ENCODE peak calls at places on chromosomes 4 and X, in six cellular contexts. One of them, this sample, is unnamed.

GRCh38 chrX:120029354-120029753 is 48.1 kb downstream of the RHOXF2B start:
- DNase-seq in A549: no peak
- DNase-seq in endothelial cell of umbilical vein: no peak
- DNase-seq in K562: no peak
- DNase-seq in HepG2: no peak
- DNase-seq in H1: no peak
- DNase-seq in this sample: no peak

GRCh38 chr4:95417531-95417930 is 131.2 kb downstream of the UNC5C start:
- DNase-seq in A549: no peak
- DNase-seq in endothelial cell of umbilical vein: no peak
- DNase-seq in K562: no peak
- DNase-seq in HepG2: no peak
- DNase-seq in H1: no peak
- DNase-seq in this sample: no peak

GRCh38 chr4:88227734-88228133 is 56.6 kb downstream of the PPM1K start:
- DNase-seq in A549: no peak
- DNase-seq in endothelial cell of umbilical vein: peak
- DNase-seq in K562: no peak
- DNase-seq in HepG2: no peak
- DNase-seq in H1: no peak
- DNase-seq in this sample: no peak

GRCh38 chr4:16659120-16659519 is 239.3 kb downstream of the LDB2 start:
- DNase-seq in A549: no peak
- DNase-seq in endothelial cell of umbilical vein: no peak
- DNase-seq in K562: no peak
- DNase-seq in HepG2: no peak
- DNase-seq in H1: no peak
- DNase-seq in this sample: no peak

GRCh38 chrX:106170318-106170717 is 2.2 kb downstream of the PWWP3B start:
- DNase-seq in A549: no peak
- DNase-seq in endothelial cell of umbilical vein: no peak
- DNase-seq in K562: no peak
- DNase-seq in HepG2: no peak
- DNase-seq in H1: no peak
- DNase-seq in this sample: no peak

GRCh38 chr4:183823394-183823793 is 81.7 kb upstream of the STOX2 start:
- DNase-seq in A549: no peak
- DNase-seq in endothelial cell of umbilical vein: no peak
- DNase-seq in K562: no peak
- DNase-seq in HepG2: no peak
- DNase-seq in H1: no peak
- DNase-seq in this sample: no peak

GRCh38 chrX:103211012-103211715 is 3.7 kb upstream of the BEX4 start:
- DNase-seq in A549: peak
- DNase-seq in endothelial cell of umbilical vein: peak
- DNase-seq in K562: no peak
- DNase-seq in HepG2: peak
- DNase-seq in H1: no peak
- DNase-seq in this sample: peak

GRCh38 chr4:106587558-106587957 is 219.0 kb upstream of the GIMD1 start:
- DNase-seq in A549: no peak
- DNase-seq in endothelial cell of umbilical vein: peak
- DNase-seq in K562: no peak
- DNase-seq in HepG2: no peak
- DNase-seq in H1: no peak
- DNase-seq in this sample: no peak

GRCh38 chrX:150870059-150870458 is 28.4 kb downstream of the CD99L2 start:
- DNase-seq in A549: no peak
- DNase-seq in endothelial cell of umbilical vein: no peak
- DNase-seq in K562: no peak
- DNase-seq in HepG2: no peak
- DNase-seq in H1: no peak
- DNase-seq in this sample: no peak

GRCh38 chr4:38902695-38903094 is 35.1 kb downstream of the FAM114A1 start:
- DNase-seq in A549: peak
- DNase-seq in endothelial cell of umbilical vein: peak
- DNase-seq in K562: no peak
- DNase-seq in HepG2: peak
- DNase-seq in H1: no peak
- DNase-seq in this sample: no peak

GRCh38 chrX:119990409-119990994 is 47.0 kb upstream of the NKAP start:
- DNase-seq in A549: no peak
- DNase-seq in endothelial cell of umbilical vein: no peak
- DNase-seq in K562: no peak
- DNase-seq in HepG2: no peak
- DNase-seq in H1: peak
- DNase-seq in this sample: peak

GRCh38 chr4:120049732-120050494 is 16.7 kb downstream of the MAD2L1 start:
- DNase-seq in A549: peak
- DNase-seq in endothelial cell of umbilical vein: peak
- DNase-seq in K562: peak
- DNase-seq in HepG2: peak
- DNase-seq in H1: peak
- DNase-seq in this sample: peak

GRCh38 chr4:162644346-162644745 is 480.5 kb upstream of the FSTL5 start:
- DNase-seq in A549: no peak
- DNase-seq in endothelial cell of umbilical vein: no peak
- DNase-seq in K562: no peak
- DNase-seq in HepG2: no peak
- DNase-seq in H1: no peak
- DNase-seq in this sample: no peak

GRCh38 chr4:74206088-74206826 is 48.3 kb downstream of the MTHFD2L start:
- DNase-seq in A549: no peak
- DNase-seq in endothelial cell of umbilical vein: no peak
- DNase-seq in K562: peak
- DNase-seq in HepG2: no peak
- DNase-seq in H1: no peak
- DNase-seq in this sample: no peak

GRCh38 chr4:126991965-126992364 is 640.8 kb upstream of the INTU start:
- DNase-seq in A549: no peak
- DNase-seq in endothelial cell of umbilical vein: no peak
- DNase-seq in K562: no peak
- DNase-seq in HepG2: no peak
- DNase-seq in H1: no peak
- DNase-seq in this sample: no peak

GRCh38 chrX:9770319-9770718 is 4.7 kb upstream of the GPR143 start:
- DNase-seq in A549: no peak
- DNase-seq in endothelial cell of umbilical vein: peak
- DNase-seq in K562: no peak
- DNase-seq in HepG2: no peak
- DNase-seq in H1: no peak
- DNase-seq in this sample: no peak

GRCh38 chr4:138858419-138858818 is 157.2 kb upstream of the NOCT start:
- DNase-seq in A549: no peak
- DNase-seq in endothelial cell of umbilical vein: no peak
- DNase-seq in K562: no peak
- DNase-seq in HepG2: no peak
- DNase-seq in H1: no peak
- DNase-seq in this sample: no peak

GRCh38 chrX:70437011-70437410 is 7.6 kb upstream of the DLG3 start:
- DNase-seq in A549: no peak
- DNase-seq in endothelial cell of umbilical vein: no peak
- DNase-seq in K562: no peak
- DNase-seq in HepG2: no peak
- DNase-seq in H1: no peak
- DNase-seq in this sample: no peak

GRCh38 chrX:39309018-39309620 is 507.9 kb downstream of the MID1IP1 start:
- DNase-seq in A549: no peak
- DNase-seq in endothelial cell of umbilical vein: peak
- DNase-seq in K562: no peak
- DNase-seq in HepG2: no peak
- DNase-seq in H1: no peak
- DNase-seq in this sample: no peak

GRCh38 chr4:75248770-75249467 is 265.3 kb downstream of the RCHY1 start:
- DNase-seq in A549: no peak
- DNase-seq in endothelial cell of umbilical vein: peak
- DNase-seq in K562: no peak
- DNase-seq in HepG2: no peak
- DNase-seq in H1: no peak
- DNase-seq in this sample: no peak

GRCh38 chr4:126427781-126428360 is 1113.1 kb downstream of the FAT4 start:
- DNase-seq in A549: no peak
- DNase-seq in endothelial cell of umbilical vein: no peak
- DNase-seq in K562: no peak
- DNase-seq in HepG2: no peak
- DNase-seq in H1: no peak
- DNase-seq in this sample: no peak

GRCh38 chrX:48945517-48946348 is 11.7 kb downstream of the OTUD5 start:
- DNase-seq in A549: peak
- DNase-seq in endothelial cell of umbilical vein: peak
- DNase-seq in K562: peak
- DNase-seq in HepG2: peak
- DNase-seq in H1: peak
- DNase-seq in this sample: peak

GRCh38 chrX:133265331-133265730 is 47.2 kb upstream of the TFDP3 start:
- DNase-seq in A549: no peak
- DNase-seq in endothelial cell of umbilical vein: no peak
- DNase-seq in K562: no peak
- DNase-seq in HepG2: peak
- DNase-seq in H1: peak
- DNase-seq in this sample: peak

GRCh38 chr4:79852305-79852730 is 220.7 kb downstream of the ANTXR2 start:
- DNase-seq in A549: no peak
- DNase-seq in endothelial cell of umbilical vein: peak
- DNase-seq in K562: no peak
- DNase-seq in HepG2: peak
- DNase-seq in H1: no peak
- DNase-seq in this sample: peak

GRCh38 chrX:144219035-144219434 is 335.2 kb downstream of the UBE2NL start:
- DNase-seq in A549: no peak
- DNase-seq in endothelial cell of umbilical vein: no peak
- DNase-seq in K562: no peak
- DNase-seq in HepG2: no peak
- DNase-seq in H1: peak
- DNase-seq in this sample: no peak

GRCh38 chrX:17967888-17968287 is 106.8 kb upstream of the RAI2 start:
- DNase-seq in A549: no peak
- DNase-seq in endothelial cell of umbilical vein: no peak
- DNase-seq in K562: no peak
- DNase-seq in HepG2: no peak
- DNase-seq in H1: no peak
- DNase-seq in this sample: no peak

GRCh38 chr4:150972592-150972991 is 42.5 kb downstream of the LRBA start:
- DNase-seq in A549: no peak
- DNase-seq in endothelial cell of umbilical vein: peak
- DNase-seq in K562: no peak
- DNase-seq in HepG2: no peak
- DNase-seq in H1: no peak
- DNase-seq in this sample: no peak

GRCh38 chrX:48492293-48492910 is 16.4 kb upstream of the PORCN start:
- DNase-seq in A549: no peak
- DNase-seq in endothelial cell of umbilical vein: no peak
- DNase-seq in K562: peak
- DNase-seq in HepG2: no peak
- DNase-seq in H1: no peak
- DNase-seq in this sample: no peak

GRCh38 chr4:36159208-36159607 is 85.1 kb downstream of the ARAP2 start:
- DNase-seq in A549: no peak
- DNase-seq in endothelial cell of umbilical vein: no peak
- DNase-seq in K562: no peak
- DNase-seq in HepG2: peak
- DNase-seq in H1: no peak
- DNase-seq in this sample: peak

GRCh38 chrX:94058728-94059382 is 384.8 kb downstream of the FAM133A start:
- DNase-seq in A549: no peak
- DNase-seq in endothelial cell of umbilical vein: no peak
- DNase-seq in K562: peak
- DNase-seq in HepG2: peak
- DNase-seq in H1: no peak
- DNase-seq in this sample: peak

GRCh38 chr4:144288011-144288903 is 147.7 kb upstream of the GYPA start:
- DNase-seq in A549: no peak
- DNase-seq in endothelial cell of umbilical vein: no peak
- DNase-seq in K562: no peak
- DNase-seq in HepG2: no peak
- DNase-seq in H1: no peak
- DNase-seq in this sample: no peak

GRCh38 chrX:153688071-153688470 is 345 bp downstream of the SLC6A8 start:
- DNase-seq in A549: no peak
- DNase-seq in endothelial cell of umbilical vein: no peak
- DNase-seq in K562: no peak
- DNase-seq in HepG2: no peak
- DNase-seq in H1: no peak
- DNase-seq in this sample: no peak

GRCh38 chr4:22482250-22483127 is 33.4 kb downstream of the ADGRA3 start:
- DNase-seq in A549: no peak
- DNase-seq in endothelial cell of umbilical vein: no peak
- DNase-seq in K562: no peak
- DNase-seq in HepG2: no peak
- DNase-seq in H1: no peak
- DNase-seq in this sample: no peak

GRCh38 chrX:63930140-63930539 is 145.1 kb upstream of the ARHGEF9 start:
- DNase-seq in A549: no peak
- DNase-seq in endothelial cell of umbilical vein: no peak
- DNase-seq in K562: no peak
- DNase-seq in HepG2: no peak
- DNase-seq in H1: no peak
- DNase-seq in this sample: peak
- TF ChIP-seq JUN in A549: no peak
- TF ChIP-seq JUN in endothelial cell of umbilical vein: no peak
- TF ChIP-seq JUN in K562: no peak
- TF ChIP-seq JUN in HepG2: no peak
- TF ChIP-seq JUN in H1: no peak
- TF ChIP-seq JUN in this sample: no peak

GRCh38 chr4:152246659-152247058 is 289.2 kb downstream of the FBXW7 start:
- DNase-seq in A549: no peak
- DNase-seq in endothelial cell of umbilical vein: no peak
- DNase-seq in K562: no peak
- DNase-seq in HepG2: no peak
- DNase-seq in H1: no peak
- DNase-seq in this sample: no peak
- TF ChIP-seq JUN in A549: no peak
- TF ChIP-seq JUN in endothelial cell of umbilical vein: no peak
- TF ChIP-seq JUN in K562: no peak
- TF ChIP-seq JUN in HepG2: no peak
- TF ChIP-seq JUN in H1: no peak
- TF ChIP-seq JUN in this sample: no peak

GRCh38 chr4:181520790-181521189 is 722.4 kb upstream of the TENM3 start:
- DNase-seq in A549: no peak
- DNase-seq in endothelial cell of umbilical vein: no peak
- DNase-seq in K562: no peak
- DNase-seq in HepG2: no peak
- DNase-seq in H1: no peak
- DNase-seq in this sample: no peak
- TF ChIP-seq JUN in A549: no peak
- TF ChIP-seq JUN in endothelial cell of umbilical vein: no peak
- TF ChIP-seq JUN in K562: no peak
- TF ChIP-seq JUN in HepG2: no peak
- TF ChIP-seq JUN in H1: no peak
- TF ChIP-seq JUN in this sample: no peak

DNA sequence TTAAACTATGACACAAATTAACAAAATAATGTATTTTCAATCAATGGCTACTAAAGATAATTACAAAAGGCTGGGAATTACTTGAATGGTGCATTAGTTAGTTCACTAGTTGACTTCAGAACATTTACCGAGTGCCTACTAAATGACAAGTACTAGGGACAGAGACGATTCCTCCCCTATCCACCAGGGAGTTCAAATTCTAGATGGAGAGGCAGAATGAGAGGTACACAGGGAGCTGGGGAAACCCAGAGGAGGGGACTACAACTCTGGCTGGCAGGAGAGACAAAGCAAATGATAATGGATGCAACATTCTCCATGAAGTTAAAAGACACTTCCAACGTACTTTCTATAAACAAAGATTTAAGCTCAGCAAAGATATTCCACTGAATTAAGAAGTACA is 43.1 kb upstream of the MCF2 start:
- DNase-seq in A549: no peak
- DNase-seq in endothelial cell of umbilical vein: no peak
- DNase-seq in K562: no peak
- DNase-seq in HepG2: no peak
- DNase-seq in H1: no peak
- DNase-seq in this sample: no peak
- TF ChIP-seq JUN in A549: no peak
- TF ChIP-seq JUN in endothelial cell of umbilical vein: no peak
- TF ChIP-seq JUN in K562: no peak
- TF ChIP-seq JUN in HepG2: no peak
- TF ChIP-seq JUN in H1: no peak
- TF ChIP-seq JUN in this sample: no peak